ENCODE peak calls at places on chromosomes 7 and 10, in ten cellular contexts. C is GM23248, J is MM.1S, U is adipocyte, N is PC-3, L is NT2/D1, O is mammary epithelial cell, T is fibroblast of lung, X is mesenchymal stem cell, R is HCT116. Y is an unnamed sample. For H3K36me3, the result is how much of the 10 kb centered on the place peaks cover.

GRCh38 chr7:23698822-23699221 is 11.2 kb upstream of the STK31 start:
- DNase-seq in C (no peak), J (peak), U (no peak), N (no peak), L (no peak), O (no peak), T (no peak), X (no peak), R (no peak), Y (no peak)

GRCh38 chr7:128129224-128129864 is 98.1 kb upstream of the LRRC4 start:
- DNase-seq in C (no peak), J (no peak), U (no peak), N (no peak), L (no peak), O (no peak), T (no peak), X (no peak), R (no peak), Y (no peak)

GRCh38 chr10:68759223-68759863 is 38.3 kb downstream of the CCAR1 start:
- DNase-seq in C (no peak), J (no peak), U (no peak), N (no peak), L (no peak), O (no peak), T (no peak), X (no peak), R (no peak), Y (no peak)

GRCh38 chr10:60206735-60207134 is 182.9 kb downstream of the ANK3 start:
- DNase-seq in C (peak), J (no peak), U (peak), N (peak), L (no peak), O (peak), T (peak), X (peak), R (no peak), Y (no peak)

GRCh38 chr7:128705891-128706333 is 33.2 kb upstream of the CALU start:
- DNase-seq in C (peak), J (no peak), U (peak), N (peak), L (no peak), O (no peak), T (peak), X (peak), R (no peak), Y (no peak)

GRCh38 chr7:112452102-112452888 is 2.0 kb downstream of the IFRD1 start:
- DNase-seq in C (peak), J (peak), U (peak), N (peak), L (no peak), O (peak), T (peak), X (peak), R (no peak), Y (no peak)

GRCh38 chr7:157664866-157665633 is 328.2 kb downstream of the DNAJB6 start:
- DNase-seq in C (no peak), J (no peak), U (no peak), N (peak), L (no peak), O (no peak), T (peak), X (no peak), R (peak), Y (peak)

GRCh38 chr7:37921340-37921805 is 933 bp downstream of the EPDR1 start:
- DNase-seq in C (peak), J (peak), U (peak), N (peak), L (peak), O (no peak), T (peak), X (peak), R (no peak), Y (peak)

GRCh38 chr10:72013202-72013945 is 49.2 kb downstream of the CHST3 start:
- DNase-seq in C (no peak), J (no peak), U (no peak), N (no peak), L (no peak), O (no peak), T (no peak), X (no peak), R (no peak), Y (no peak)

GRCh38 chr7:101813414-101814019 is 3.9 kb upstream of the CUX1 start:
- DNase-seq in C (no peak), J (no peak), U (no peak), N (no peak), L (no peak), O (no peak), T (no peak), X (no peak), R (no peak), Y (no peak)

DNA sequence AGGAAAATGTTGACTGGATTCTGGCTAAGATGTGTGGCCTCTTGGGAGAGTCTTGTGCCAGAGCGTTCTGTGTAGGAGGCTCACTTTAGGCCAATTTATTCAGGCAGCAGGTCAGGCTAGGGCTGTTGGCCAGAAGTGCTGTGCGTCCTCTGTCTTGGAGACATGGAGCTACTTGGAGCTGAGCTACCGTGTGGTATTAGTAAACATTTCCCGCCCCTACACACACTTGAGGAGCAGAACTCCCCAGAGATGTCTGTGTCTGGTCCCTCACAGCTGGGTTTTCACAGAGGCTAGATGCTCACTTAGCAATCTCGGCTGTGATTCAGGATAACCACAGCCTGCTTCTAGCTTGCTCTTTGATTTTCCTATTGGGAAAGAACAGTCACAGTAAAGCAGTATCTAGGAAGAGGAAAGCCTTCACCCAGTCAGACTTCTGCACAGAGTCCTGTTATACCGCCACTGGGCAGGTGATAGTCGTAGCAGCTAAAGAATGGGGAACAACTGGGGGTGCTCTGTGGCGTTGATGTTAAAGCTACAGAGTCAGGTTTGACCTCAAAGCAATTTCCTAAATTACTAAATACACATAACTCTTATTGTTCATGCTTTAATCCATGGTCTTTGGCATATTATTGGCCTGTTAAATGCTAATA is 86.7 kb downstream of the MDFIC start:
- DNase-seq in C (peak), J (peak), U (peak), N (no peak), L (no peak), O (no peak), T (peak), X (peak), R (no peak), Y (peak)
- H3K9ac ChIP-seq in C (no peak), J (no peak), U (peak), N (no peak), L (no peak), O (no peak), T (no peak), X (peak), R (no peak), Y (no peak)

DNA sequence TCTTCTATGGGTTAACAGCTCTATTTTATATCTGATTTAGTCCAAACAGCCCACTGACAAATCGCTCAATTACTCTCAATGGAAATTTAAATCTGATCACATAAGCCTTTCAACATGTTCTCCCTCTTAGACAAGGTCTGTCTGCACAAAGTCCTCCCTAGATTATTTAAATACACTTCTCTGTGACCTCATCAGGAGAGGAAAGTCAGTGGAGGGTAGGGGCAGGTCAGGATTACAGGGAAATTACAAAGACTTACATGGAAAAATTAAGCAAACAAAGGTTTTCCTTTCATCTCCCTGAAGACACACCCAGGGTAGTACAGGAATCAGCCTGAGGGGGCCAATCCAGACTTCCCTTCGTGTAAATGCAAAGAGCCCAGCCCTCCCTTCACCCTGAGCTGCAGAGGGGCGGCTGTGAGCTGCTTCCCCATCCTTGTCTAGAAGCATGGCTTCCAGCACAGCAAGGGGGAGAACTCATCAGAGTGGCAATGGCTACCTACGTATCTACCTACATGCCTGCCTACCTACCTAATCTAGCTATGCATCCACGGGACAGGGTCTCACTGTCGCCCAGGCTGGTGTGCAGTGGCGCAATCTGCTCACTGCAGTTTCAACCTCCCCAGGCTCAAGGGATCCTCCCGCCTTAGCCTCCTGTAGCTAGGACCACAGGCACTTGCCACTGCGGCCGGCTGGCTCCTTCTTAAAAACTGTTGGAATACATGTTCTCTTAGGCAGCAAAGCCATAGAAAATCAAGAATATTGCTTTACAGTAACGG is 33.3 kb downstream of the PITRM1 start:
- DNase-seq in C (no peak), J (no peak), U (no peak), N (no peak), L (no peak), O (no peak), T (no peak), X (no peak), R (no peak), Y (no peak)
- H3K36me3 ChIP-seq in C (half or more), J (under half), U (half or more), N (under half), L (half or more), O (half or more), T (half or more), X (half or more), R (half or more), Y (half or more)

GRCh38 chr10:6012506-6012905 is 35.2 kb upstream of the IL15RA start:
- DNase-seq in C (no peak), J (no peak), U (no peak), N (no peak), L (no peak), O (no peak), T (no peak), X (no peak), R (no peak), Y (no peak)
- H3K9ac ChIP-seq in C (no peak), J (no peak), U (no peak), N (no peak), L (no peak), O (no peak), T (no peak), X (no peak), R (no peak), Y (no peak)

DNA sequence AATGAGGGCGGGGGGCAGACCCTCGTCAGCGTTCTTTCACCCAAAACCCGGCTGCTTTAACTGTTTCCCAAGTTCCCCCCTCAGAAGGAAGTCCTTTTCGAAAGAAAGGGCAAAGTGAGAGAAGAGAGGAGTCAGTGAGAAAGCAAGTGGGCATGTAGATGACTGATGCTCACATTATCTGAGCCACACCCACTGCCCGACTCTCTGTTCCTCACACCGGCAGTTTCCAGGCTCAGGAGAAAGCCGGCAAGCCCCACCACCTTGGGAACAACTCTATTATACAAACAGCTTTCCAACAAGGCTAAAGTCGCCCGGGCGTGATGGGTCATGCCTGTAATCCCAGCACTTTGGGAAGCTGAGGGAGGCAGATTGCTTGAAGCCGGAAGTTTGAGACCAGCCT is 23.1 kb downstream of the RCC1L start:
- DNase-seq in C (peak), J (no peak), U (no peak), N (no peak), L (no peak), O (peak), T (peak), X (no peak), R (no peak), Y (no peak)
- H3K36me3 ChIP-seq in C (under half), J (under half), U (half or more), N (under half), L (half or more), O (under half), T (under half), X (half or more), R (under half), Y (under half)

GRCh38 chr10:97718178-97718577 is 4.6 kb downstream of the MARVELD1 start:
- DNase-seq in C (no peak), J (no peak), U (no peak), N (no peak), L (no peak), O (no peak), T (no peak), X (no peak), R (no peak), Y (no peak)
- H3K9ac ChIP-seq in C (peak), J (no peak), U (no peak), N (no peak), L (peak), O (peak), T (no peak), X (peak), R (peak), Y (no peak)

GRCh38 chr10:51077507-51077906 is 3.2 kb downstream of the PRKG1 start:
- DNase-seq in C (no peak), J (no peak), U (no peak), N (peak), L (no peak), O (no peak), T (no peak), X (no peak), R (no peak), Y (no peak)
- H3K36me3 ChIP-seq in C (under half), J (under half), U (under half), N (under half), L (under half), O (under half), T (under half), X (under half), R (under half), Y (under half)

GRCh38 chr10:85238676-85239075 is 910.3 kb downstream of the CCSER2 start:
- DNase-seq in C (no peak), J (no peak), U (no peak), N (no peak), L (no peak), O (no peak), T (no peak), X (no peak), R (no peak), Y (no peak)
- H3K9ac ChIP-seq in C (no peak), J (no peak), U (no peak), N (no peak), L (no peak), O (no peak), T (no peak), X (no peak), R (no peak), Y (no peak)